ENCODE peak calls at places on chromosomes 1 and 21, in eight cellular contexts. K is RWPE1, M is body of pancreas, U is NB4, H is left lung, X is HFF-Myc, O is spleen, J is mammary epithelial cell. L is an unnamed sample.
A peak's percentile ranks its signal among the peaks of the same experiment; 100 is the strongest.

GRCh38 chr1:118253310-118253903 is 68.4 kb upstream of the SPAG17 start:
- DNase-seq in K (no peak), M (no peak), U (no peak), H (peak; percentile 21), X (no peak), O (no peak), J (no peak), L (no peak)

GRCh38 chr1:192702212-192702993 is 66.5 kb downstream of the RGS13 start:
- DNase-seq in K (peak; percentile 50), M (no peak), U (peak; percentile 86), H (no peak), X (peak; percentile 16), O (no peak), J (peak; percentile 76), L (no peak)

GRCh38 chr21:15870819-15871218 is 141.0 kb downstream of the USP25 start:
- DNase-seq in K (no peak), M (no peak), U (no peak), H (no peak), X (no peak), O (no peak), J (no peak), L (no peak)

GRCh38 chr1:205962821-205963221 is 19.6 kb upstream of the SLC26A9 start:
- DNase-seq in K (no peak), M (no peak), U (peak; percentile 39), H (no peak), X (no peak), O (no peak), J (no peak), L (peak; percentile 69)

GRCh38 chr21:37427221-37427620 is 60.6 kb downstream of the DYRK1A start:
- DNase-seq in K (no peak), M (no peak), U (no peak), H (no peak), X (no peak), O (no peak), J (no peak), L (no peak)

GRCh38 chr21:35254006-35254751 is 205.1 kb upstream of the RUNX1 start:
- DNase-seq in K (no peak), M (no peak), U (peak; percentile 53), H (no peak), X (no peak), O (no peak), J (peak; percentile 91), L (no peak)

GRCh38 chr1:228837817-228838716 is 102.8 kb downstream of the RHOU start:
- DNase-seq in K (peak; percentile 86), M (peak; percentile 74), U (peak; percentile 87), H (no peak), X (peak; percentile 78), O (no peak), J (peak; percentile 94), L (no peak)

GRCh38 chr1:66450043-66450514 is 83.9 kb upstream of the SGIP1 start:
- DNase-seq in K (no peak), M (no peak), U (no peak), H (no peak), X (no peak), O (no peak), J (no peak), L (no peak)

GRCh38 chr1:19412654-19413053 is 72.7 kb downstream of the CAPZB start:
- DNase-seq in K (no peak), M (no peak), U (no peak), H (no peak), X (no peak), O (no peak), J (no peak), L (no peak)

GRCh38 chr1:172745014-172745413 is 86.1 kb downstream of the FASLG start:
- DNase-seq in K (peak; percentile 39), M (no peak), U (peak; percentile 80), H (no peak), X (peak; percentile 72), O (no peak), J (peak; percentile 78), L (no peak)

GRCh38 chr1:89633103-89633744 is at the start of gene LRRC8C:
- DNase-seq in K (peak; percentile 54), M (peak; percentile 30), U (peak; percentile 81), H (peak; percentile 92), X (no peak), O (peak; percentile 94), J (peak; percentile 58), L (peak; percentile 91)

GRCh38 chr1:245807306-245807705 is 652.5 kb downstream of the KIF26B start:
- DNase-seq in K (no peak), M (no peak), U (peak; percentile 95), H (no peak), X (no peak), O (no peak), J (no peak), L (no peak)

GRCh38 chr1:203440780-203441179 is 34.8 kb upstream of the PRELP start:
- DNase-seq in K (peak; percentile 43), M (peak; percentile 37), U (peak; percentile 34), H (no peak), X (peak; percentile 41), O (no peak), J (peak; percentile 30), L (no peak)

GRCh38 chr1:234486858-234487830 is 8.2 kb upstream of the TARBP1 start:
- DNase-seq in K (peak; percentile 59), M (no peak), U (peak; percentile 83), H (no peak), X (peak; percentile 68), O (peak; percentile 37), J (peak; percentile 60), L (no peak)

GRCh38 chr1:115952547-115952946 is 23.8 kb upstream of the SLC22A15 start:
- DNase-seq in K (no peak), M (no peak), U (no peak), H (no peak), X (no peak), O (no peak), J (no peak), L (no peak)

GRCh38 chr1:160251687-160252526 is 10.4 kb downstream of the DCAF8 start:
- DNase-seq in K (peak; percentile 66), M (peak; percentile 76), U (peak; percentile 79), H (no peak), X (peak; percentile 40), O (no peak), J (peak; percentile 50), L (no peak)
- TF ChIP-seq CTCF in K (peak; percentile 72), M (peak; percentile 80), U (peak; percentile 70), H (peak; percentile 64), X (peak; percentile 64), O (peak; percentile 77), J (peak; percentile 83), L (peak; percentile 88)

GRCh38 chr1:25611843-25612242 is 4.7 kb upstream of the MAN1C1 start:
- DNase-seq in K (no peak), M (no peak), U (no peak), H (no peak), X (no peak), O (no peak), J (no peak), L (no peak)

GRCh38 chr1:25613091-25613490 is 3.5 kb upstream of the MAN1C1 start:
- DNase-seq in K (no peak), M (no peak), U (no peak), H (no peak), X (no peak), O (no peak), J (no peak), L (no peak)

GRCh38 chr1:25612421-25612820 is 4.2 kb upstream of the MAN1C1 start:
- DNase-seq in K (no peak), M (no peak), U (no peak), H (no peak), X (no peak), O (no peak), J (no peak), L (no peak)

GRCh38 chr1:25609921-25610320 is 6.7 kb upstream of the MAN1C1 start:
- DNase-seq in K (no peak), M (no peak), U (peak; percentile 29), H (no peak), X (no peak), O (no peak), J (no peak), L (no peak)

DNA sequence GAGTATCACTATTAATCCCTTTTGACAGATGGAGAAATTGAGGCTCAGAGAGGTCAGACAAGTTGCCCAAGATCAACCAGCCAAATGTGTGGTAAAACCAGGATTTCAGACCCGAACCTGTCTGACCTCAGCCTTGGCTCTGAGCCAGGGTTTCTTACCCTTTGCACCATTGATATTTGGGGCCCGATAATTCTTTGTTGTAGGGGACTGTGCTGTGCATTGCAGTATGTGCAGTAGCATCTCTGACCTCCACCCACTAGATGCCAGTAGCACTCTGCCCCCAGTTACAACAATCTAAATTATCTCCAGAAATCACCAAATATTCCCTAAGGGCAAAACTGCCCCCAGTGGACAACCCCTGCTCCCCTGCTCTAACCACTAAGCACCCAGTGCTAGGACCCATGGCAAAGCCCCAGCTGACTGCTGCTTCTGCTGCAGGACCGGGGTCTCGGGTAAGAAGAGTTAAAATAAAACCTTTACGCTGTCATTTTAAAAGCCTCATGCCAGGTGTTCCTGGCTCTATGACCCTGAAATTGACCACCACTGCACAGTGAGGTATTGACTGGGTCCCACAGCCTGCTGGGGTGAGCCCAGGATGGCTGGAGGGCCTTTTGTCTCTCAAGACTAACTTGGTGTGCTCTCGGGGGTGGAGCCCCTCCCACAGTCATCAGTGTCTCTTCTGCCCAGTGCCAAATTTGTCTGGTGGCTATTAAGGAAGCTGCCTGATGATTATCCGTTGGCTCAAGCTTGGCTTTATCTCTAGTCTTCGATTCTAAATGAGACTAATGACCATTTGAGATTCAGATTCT is 5.6 kb upstream of the MAN1C1 start:
- DNase-seq in K (no peak), M (no peak), U (peak; percentile 44), H (no peak), X (no peak), O (no peak), J (no peak), L (no peak)
- TF ChIP-seq CTCF in K (no peak), M (peak; percentile 23), U (no peak), H (no peak), X (peak; percentile 24), O (no peak), J (no peak), L (peak; percentile 60)

GRCh38 chr1:61655453-61655852 is 69.5 kb downstream of the TM2D1 start:
- DNase-seq in K (no peak), M (no peak), U (no peak), H (no peak), X (no peak), O (no peak), J (no peak), L (no peak)

GRCh38 chr1:61654067-61654466 is 70.9 kb downstream of the TM2D1 start:
- DNase-seq in K (no peak), M (no peak), U (no peak), H (peak; percentile 81), X (no peak), O (no peak), J (no peak), L (no peak)

GRCh38 chr1:61659061-61659460 is 65.9 kb downstream of the TM2D1 start:
- DNase-seq in K (no peak), M (no peak), U (no peak), H (no peak), X (no peak), O (no peak), J (no peak), L (no peak)
- TF ChIP-seq CTCF in K (peak; percentile 15), M (no peak), U (no peak), H (no peak), X (peak; percentile 20), O (no peak), J (peak; percentile 28), L (peak; percentile 50)

DNA sequence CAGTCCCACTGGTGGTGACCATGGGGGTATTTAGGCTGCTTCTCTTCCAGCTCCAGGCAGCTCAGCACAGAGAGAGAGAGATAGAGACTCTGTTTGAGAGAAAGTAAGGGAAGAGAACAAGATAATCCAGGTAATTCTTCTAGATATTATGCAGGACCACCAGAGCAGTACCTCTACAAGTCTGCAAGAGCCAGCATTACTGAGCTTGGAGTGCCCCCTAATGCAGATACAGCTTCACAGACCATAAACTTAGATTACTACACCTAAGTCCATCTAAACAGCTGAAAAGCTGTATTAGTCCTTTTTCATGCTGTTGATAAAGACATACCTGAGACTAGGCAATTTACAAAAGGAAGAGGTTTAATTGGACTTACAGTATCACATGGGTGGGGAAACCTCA is 570.3 kb downstream of the LRRIQ3 start:
- DNase-seq in K (no peak), M (no peak), U (no peak), H (no peak), X (no peak), O (no peak), J (no peak), L (no peak)
- TF ChIP-seq CTCF in K (no peak), M (no peak), U (no peak), H (no peak), X (no peak), O (no peak), J (no peak), L (no peak)

L was measured in chondrocyte.